ENCODE peak calls at places on chromosomes 1 and 21, in nine cellular contexts. J is CD8-positive, alpha-beta T cell; H is K562; G is neural progenitor cell; A is hepatocyte; B is endodermal cell; E is HL-60; K is stomach; F is prostate gland. V is an unnamed sample.

GRCh38 chr1:209875510-209875909 is 47.7 kb downstream of the UTP25 start:
- DNase-seq in J (no peak), H (peak; percentile 25), G (peak; percentile 68), A (peak; percentile 46), B (peak; percentile 71), E (no peak), K (no peak), F (no peak), V (peak; percentile 59)

GRCh38 chr21:26840206-26840605 is 5.0 kb downstream of the ADAMTS1 start:
- DNase-seq in J (no peak), H (no peak), G (no peak), A (no peak), B (no peak), E (no peak), K (no peak), F (no peak), V (no peak)

GRCh38 chr1:203379831-203380230 is 28.9 kb upstream of the FMOD start:
- DNase-seq in J (no peak), H (no peak), G (no peak), A (peak; percentile 33), B (no peak), E (no peak), K (no peak), F (peak; percentile 28), V (no peak)

GRCh38 chr21:34928637-34929036 is 120.5 kb downstream of the RUNX1 start:
- DNase-seq in J (no peak), H (no peak), G (no peak), A (no peak), B (no peak), E (no peak), K (no peak), F (no peak), V (peak; percentile 55)

GRCh38 chr1:205224736-205225135 is 3.0 kb upstream of the TMCC2 start:
- DNase-seq in J (no peak), H (no peak), G (no peak), A (no peak), B (no peak), E (no peak), K (no peak), F (no peak), V (no peak)

GRCh38 chr1:95169544-95169943 is 52.4 kb downstream of the TLCD4 start:
- DNase-seq in J (no peak), H (peak; percentile 88), G (no peak), A (peak; percentile 27), B (no peak), E (no peak), K (no peak), F (no peak), V (peak; percentile 10)

GRCh38 chr1:56360021-56360420 is 219.3 kb downstream of the PLPP3 start:
- DNase-seq in J (no peak), H (no peak), G (no peak), A (no peak), B (no peak), E (no peak), K (no peak), F (no peak), V (peak; percentile 63)

GRCh38 chr1:204746838-204747442 is 61.4 kb upstream of the LRRN2 start:
- DNase-seq in J (peak; percentile 32), H (peak; percentile 74), G (peak; percentile 70), A (peak; percentile 72), B (peak; percentile 84), E (peak; percentile 37), K (peak; percentile 48), F (peak; percentile 24), V (peak; percentile 15)

GRCh38 chr21:15126948-15127347 is 62.1 kb upstream of the NRIP1 start:
- DNase-seq in J (no peak), H (no peak), G (no peak), A (no peak), B (no peak), E (no peak), K (no peak), F (no peak), V (no peak)

GRCh38 chr1:45097944-45098343 is 85.9 kb downstream of the UROD start:
- DNase-seq in J (no peak), H (peak; percentile 25), G (no peak), A (no peak), B (no peak), E (no peak), K (no peak), F (no peak), V (no peak)

GRCh38 chr1:52683367-52683940 is 14.7 kb downstream of the COA7 start:
- DNase-seq in J (no peak), H (no peak), G (no peak), A (no peak), B (no peak), E (no peak), K (no peak), F (no peak), V (no peak)

GRCh38 chr21:29640233-29640554 is 299.6 kb downstream of the GRIK1 start:
- DNase-seq in J (no peak), H (no peak), G (no peak), A (no peak), B (no peak), E (peak; percentile 67), K (no peak), F (no peak), V (no peak)
- H3K27ac ChIP-seq in J (no peak overlapping the region), H (peak overlapping the region; percentile 98), G (no peak overlapping the region), A (no peak overlapping the region), B (no peak overlapping the region), E (peak overlapping the region; percentile 70), K (no peak overlapping the region), F (no peak overlapping the region), V (no peak overlapping the region)

GRCh38 chr1:15955552-15955951 is 20.3 kb downstream of the ZBTB17 start:
- DNase-seq in J (no peak), H (no peak), G (no peak), A (no peak), B (no peak), E (no peak), K (no peak), F (no peak), V (no peak)

GRCh38 chr1:15958788-15959187 is 17.1 kb downstream of the ZBTB17 start:
- DNase-seq in J (no peak), H (peak; percentile 47), G (no peak), A (no peak), B (no peak), E (no peak), K (no peak), F (no peak), V (peak; percentile 42)

GRCh38 chr1:15958111-15958510 is 17.8 kb downstream of the ZBTB17 start:
- DNase-seq in J (no peak), H (no peak), G (no peak), A (no peak), B (no peak), E (no peak), K (no peak), F (no peak), V (no peak)

GRCh38 chr1:15956150-15956549 is 19.8 kb downstream of the ZBTB17 start:
- DNase-seq in J (no peak), H (no peak), G (no peak), A (no peak), B (no peak), E (no peak), K (no peak), F (no peak), V (peak; percentile 62)

GRCh38 chr1:15957221-15958090 is 18.4 kb downstream of the ZBTB17 start:
- DNase-seq in J (no peak), H (peak; percentile 72), G (peak; percentile 65), A (no peak), B (peak; percentile 87), E (no peak), K (no peak), F (no peak), V (no peak)
- TF ChIP-seq CTCF in J (no peak), H (peak; percentile 77), G (peak; percentile 66), A (peak; percentile 11), B (peak; percentile 82), E (no peak), K (no peak), F (no peak), V (peak; percentile 37)

GRCh38 chr1:112955678-112956502 is at the start of gene SLC16A1:
- DNase-seq in J (peak; percentile 81), H (peak; percentile 98), G (peak; percentile 95), A (peak; percentile 96), B (peak; percentile 93), E (peak; percentile 90), K (peak; percentile 88), F (peak; percentile 91), V (peak; percentile 85)

GRCh38 chr1:112954945-112955677 is 885 bp downstream of the SLC16A1 start:
- DNase-seq in J (peak; percentile 21), H (peak; percentile 90), G (peak; percentile 87), A (peak; percentile 73), B (peak; percentile 92), E (peak; percentile 63), K (peak; percentile 37), F (peak; percentile 20), V (peak; percentile 62)

GRCh38 chr1:112954059-112954458 is 1.9 kb downstream of the SLC16A1 start:
- DNase-seq in J (no peak), H (peak; percentile 21), G (no peak), A (no peak), B (no peak), E (no peak), K (no peak), F (no peak), V (peak; percentile 45)

GRCh38 chr1:112957133-112957812 is 1.3 kb upstream of the SLC16A1 start:
- DNase-seq in J (peak; percentile 6), H (peak; percentile 74), G (peak; percentile 12), A (peak; percentile 37), B (peak; percentile 77), E (peak; percentile 43), K (no peak), F (no peak), V (peak; percentile 89)

DNA sequence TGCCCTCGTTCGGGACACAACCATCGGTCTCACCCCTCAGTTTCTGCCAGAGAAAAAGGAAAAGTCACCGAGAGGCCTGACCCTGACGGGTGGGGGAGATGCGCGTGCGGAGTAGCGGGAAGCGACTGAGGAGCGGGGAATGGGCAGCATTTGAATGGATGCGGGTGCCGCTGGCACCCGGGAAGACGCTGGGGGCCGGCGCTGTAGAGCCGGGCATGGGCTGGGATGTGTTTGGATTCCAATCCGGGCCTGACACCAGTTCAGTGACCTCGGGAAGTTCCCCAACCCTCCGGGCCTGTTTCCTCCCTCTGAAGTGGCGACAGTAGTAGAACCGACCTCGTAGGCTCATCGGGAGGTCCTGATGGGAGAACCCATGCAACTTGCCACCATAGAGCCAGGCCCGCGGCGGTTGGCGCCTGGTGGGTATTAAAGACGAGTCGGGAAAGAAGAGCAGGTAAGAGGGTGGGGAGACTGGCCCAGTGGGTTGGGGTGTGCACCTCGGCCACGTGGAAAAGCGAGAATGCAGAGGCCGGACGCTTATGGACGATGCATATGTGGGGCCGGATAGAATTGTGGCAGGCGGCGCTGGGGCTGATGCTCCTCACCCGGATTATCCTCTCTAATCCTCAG is 622 bp upstream of the SLC16A1 start:
- DNase-seq in J (no peak), H (no peak), G (peak; percentile 44), A (peak; percentile 5), B (peak; percentile 90), E (no peak), K (no peak), F (peak; percentile 10), V (no peak)
- H3K27ac ChIP-seq in J (peak overlapping the region; percentile 79), H (peak overlapping the region; percentile 96), G (peak overlapping the region; percentile 73), A (peak overlapping the region; percentile 83), B (peak overlapping the region; percentile 96), E (peak overlapping the region; percentile 96), K (peak overlapping the region; percentile 94), F (peak overlapping the region; percentile 80), V (peak overlapping the region; percentile 94)

DNA sequence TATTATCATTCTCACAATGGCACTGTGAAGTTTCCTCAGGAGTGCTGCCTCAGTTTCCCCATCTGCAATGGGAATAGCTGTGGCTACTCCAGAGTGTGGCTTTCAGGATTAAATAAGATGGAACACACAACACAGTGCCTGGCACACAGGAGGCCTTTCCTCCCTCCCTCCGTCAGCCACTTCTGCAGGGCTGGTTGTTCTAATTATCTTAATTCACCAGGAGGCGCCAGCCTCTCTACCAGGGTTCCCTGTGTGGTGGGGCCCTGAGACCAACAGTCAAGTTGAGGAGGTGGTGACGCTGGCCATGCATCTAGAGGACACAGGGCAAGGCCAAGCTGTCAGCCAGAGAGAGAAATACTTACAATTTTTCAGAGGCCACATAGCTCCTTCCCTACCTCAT is 6.3 kb upstream of the FOXO6 start:
- DNase-seq in J (no peak), H (no peak), G (peak; percentile 7), A (no peak), B (peak; percentile 51), E (no peak), K (no peak), F (no peak), V (no peak)
- TF ChIP-seq CTCF in J (no peak), H (no peak), G (peak; percentile 11), A (no peak), B (peak; percentile 57), E (no peak), K (no peak), F (no peak), V (no peak)